ENCODE peak calls at places on chromosome 5, in seven cellular contexts. A is lung; H is cardiac muscle cell; O is T-cell; U is substantia nigra; D is activated naive CD8-positive, alpha-beta T cell treated with anti-CD3 and anti-CD28 coated beads, Interleukin-2, amount 50 U/mL, for 24 hours; S is hypothalamus. J is an unnamed sample.

GRCh38 chr5:93421987-93422391 is 159.0 kb downstream of the NR2F1-AS1 start:
- DNase-seq in U (no peak), O (no peak), S (peak), H (no peak), D (no peak), A (no peak), J (peak)

GRCh38 chr5:35031276-35031675 is 16.5 kb downstream of the AGXT2 start:
- DNase-seq in O (no peak), S (no peak), A (no peak), H (peak), D (no peak), U (no peak), J (no peak)

GRCh38 chr5:27252911-27253310 is 214.5 kb upstream of the CDH9 start:
- DNase-seq in D (no peak), H (no peak), U (no peak), S (no peak), A (no peak), O (no peak), J (no peak)

GRCh38 chr5:102879741-102880140 is 124.6 kb downstream of the PAM start:
- DNase-seq in H (no peak), O (no peak), A (no peak), S (no peak), D (no peak), U (no peak), J (no peak)

GRCh38 chr5:41083306-41083705 is 12.2 kb upstream of the MROH2B start:
- DNase-seq in S (no peak), H (no peak), U (no peak), O (no peak), D (no peak), A (no peak), J (no peak)

GRCh38 chr5:134913795-134914194 is 8.9 kb downstream of the PCBD2 start:
- DNase-seq in U (no peak), O (no peak), H (no peak), S (no peak), D (no peak), A (no peak), J (no peak)

GRCh38 chr5:79241535-79241979 is 5.6 kb downstream of the JMY start:
- DNase-seq in A (no peak), O (no peak), H (no peak), S (no peak), D (no peak), U (no peak), J (no peak)

GRCh38 chr5:58871648-58872242 is 288.9 kb downstream of the RAB3C start:
- DNase-seq in O (peak), U (no peak), D (peak), H (peak), S (no peak), A (no peak), J (no peak)

GRCh38 chr5:34740306-34740891 is 84.3 kb downstream of the RAI14 start:
- DNase-seq in A (peak), H (peak), O (no peak), S (no peak), D (no peak), U (no peak), J (no peak)

GRCh38 chr5:14445581-14446290 is 135.9 kb upstream of the OTULINL start:
- DNase-seq in S (no peak), U (no peak), O (no peak), H (peak), D (no peak), A (no peak), J (peak)

GRCh38 chr5:131316822-131317221 is 53.0 kb downstream of the CDC42SE2 start:
- DNase-seq in U (no peak), A (no peak), H (no peak), D (no peak), S (no peak), O (no peak), J (no peak)

GRCh38 chr5:71974165-71974564 is 133.1 kb upstream of the MAP1B start:
- DNase-seq in H (peak), D (no peak), S (no peak), U (no peak), A (no peak), O (no peak), J (no peak)

J was measured in caudate nucleus.